ENCODE peak calls at places on chromosomes 1 and 21, in six cellular contexts. X is GM13977, K is neural progenitor cell, H is psoas muscle, M is sigmoid colon, D is GM13976. L is an unnamed sample.

GRCh38 chr1:85566890-85567289 is 13.7 kb upstream of the CCN1 start:
- DNase-seq in X (no peak), K (no peak), H (no peak), M (no peak), D (no peak), L (peak)

GRCh38 chr1:186871784-186872183 is 43.0 kb downstream of the PLA2G4A start:
- DNase-seq in X (no peak), K (peak), H (no peak), M (no peak), D (no peak), L (no peak)

GRCh38 chr21:38179504-38179900 is 77.3 kb upstream of the KCNJ15 start:
- DNase-seq in X (no peak), K (no peak), H (no peak), M (no peak), D (no peak), L (no peak)

GRCh38 chr1:169545472-169545871 is 40.8 kb downstream of the F5 start:
- DNase-seq in X (no peak), K (no peak), H (no peak), M (no peak), D (no peak), L (no peak)

GRCh38 chr1:229843627-229844238 is 217.7 kb downstream of the URB2 start:
- DNase-seq in X (no peak), K (no peak), H (peak), M (peak), D (no peak), L (no peak)

GRCh38 chr1:2090216-2090890 is 40.1 kb downstream of the PRKCZ start:
- DNase-seq in X (no peak), K (no peak), H (no peak), M (no peak), D (no peak), L (no peak)

GRCh38 chr1:197801111-197801482 is 25.8 kb upstream of the DENND1B start:
- DNase-seq in X (no peak), K (no peak), H (no peak), M (no peak), D (no peak), L (no peak)

GRCh38 chr1:92080128-92080985 is at the start of gene BTBD8:
- DNase-seq in X (peak), K (peak), H (peak), M (peak), D (peak), L (peak)

GRCh38 chr1:116984406-116985160 is 17.0 kb upstream of the CD101 start:
- DNase-seq in X (no peak), K (no peak), H (peak), M (peak), D (no peak), L (no peak)

GRCh38 chr1:237879195-237879594 is 11.5 kb downstream of the ZP4 start:
- DNase-seq in X (no peak), K (no peak), H (no peak), M (no peak), D (no peak), L (no peak)

GRCh38 chr1:154884868-154885706 is 15.0 kb upstream of the KCNN3 start:
- DNase-seq in X (no peak), K (no peak), H (no peak), M (peak), D (no peak), L (no peak)

GRCh38 chr1:228513244-228513900 is 26.2 kb downstream of the RNF187 start:
- DNase-seq in X (no peak), K (no peak), H (no peak), M (no peak), D (no peak), L (no peak)

GRCh38 chr1:918843-919242 is 4.9 kb upstream of the SAMD11 start:
- DNase-seq in X (no peak), K (no peak), H (no peak), M (no peak), D (no peak), L (no peak)

GRCh38 chr1:37682334-37682987 is 9.9 kb upstream of the CDCA8 start:
- DNase-seq in X (peak), K (peak), H (peak), M (peak), D (peak), L (peak)

GRCh38 chr1:204084247-204084772 is 11.4 kb downstream of the SOX13 start:
- DNase-seq in X (no peak), K (peak), H (no peak), M (peak), D (no peak), L (no peak)

GRCh38 chr1:225921734-225922709 is 2.0 kb downstream of the PYCR2 start:
- DNase-seq in X (no peak), K (no peak), H (no peak), M (no peak), D (no peak), L (no peak)

GRCh38 chr1:21290546-21290944 is 282 bp upstream of the ECE1 start:
- DNase-seq in X (peak), K (no peak), H (no peak), M (no peak), D (peak), L (peak)

GRCh38 chr1:32393832-32394140 is 455 bp downstream of the BSDC1 start:
- DNase-seq in X (no peak), K (peak), H (peak), M (no peak), D (no peak), L (peak)

GRCh38 chr21:34845521-34846213 is 176.9 kb downstream of the CLIC6 start:
- DNase-seq in X (peak), K (no peak), H (no peak), M (no peak), D (peak), L (peak)

GRCh38 chr1:99754697-99755096 is 11.7 kb downstream of the FRRS1 start:
- DNase-seq in X (no peak), K (no peak), H (no peak), M (no peak), D (no peak), L (no peak)

GRCh38 chr1:232999960-233000625 is 49.7 kb downstream of the NTPCR start:
- DNase-seq in X (no peak), K (no peak), H (no peak), M (no peak), D (no peak), L (no peak)

GRCh38 chr1:16630661-16631247 is 17.4 kb upstream of the NBPF1 start:
- DNase-seq in X (peak), K (no peak), H (peak), M (peak), D (peak), L (peak)

GRCh38 chr1:240499012-240499411 is 112.9 kb downstream of the GREM2 start:
- DNase-seq in X (no peak), K (no peak), H (no peak), M (no peak), D (no peak), L (no peak)

GRCh38 chr1:97920275-97920831 is 481 bp downstream of the DPYD start:
- DNase-seq in X (peak), K (peak), H (no peak), M (no peak), D (no peak), L (no peak)

GRCh38 chr1:225657462-225657989 is 4.6 kb upstream of the ENAH start:
- DNase-seq in X (no peak), K (no peak), H (no peak), M (no peak), D (no peak), L (no peak)

GRCh38 chr1:12761781-12762180 is 11.8 kb upstream of the PRAMEF12 start:
- DNase-seq in X (no peak), K (no peak), H (no peak), M (no peak), D (no peak), L (no peak)

GRCh38 chr1:12762766-12763165 is 10.8 kb upstream of the PRAMEF12 start:
- DNase-seq in X (no peak), K (no peak), H (no peak), M (no peak), D (no peak), L (no peak)

GRCh38 chr1:12756756-12757433 is 10.9 kb downstream of the CFAP107 start:
- DNase-seq in X (no peak), K (no peak), H (no peak), M (no peak), D (no peak), L (no peak)

GRCh38 chr1:12757836-12758235 is 11.8 kb downstream of the CFAP107 start:
- DNase-seq in X (no peak), K (peak), H (no peak), M (no peak), D (no peak), L (no peak)

GRCh38 chr1:12760256-12760795 is 13.2 kb upstream of the PRAMEF12 start:
- DNase-seq in X (no peak), K (peak), H (no peak), M (no peak), D (no peak), L (no peak)
- TF ChIP-seq CTCF in X (peak), K (peak), H (no peak), M (no peak), D (no peak), L (no peak)

DNA sequence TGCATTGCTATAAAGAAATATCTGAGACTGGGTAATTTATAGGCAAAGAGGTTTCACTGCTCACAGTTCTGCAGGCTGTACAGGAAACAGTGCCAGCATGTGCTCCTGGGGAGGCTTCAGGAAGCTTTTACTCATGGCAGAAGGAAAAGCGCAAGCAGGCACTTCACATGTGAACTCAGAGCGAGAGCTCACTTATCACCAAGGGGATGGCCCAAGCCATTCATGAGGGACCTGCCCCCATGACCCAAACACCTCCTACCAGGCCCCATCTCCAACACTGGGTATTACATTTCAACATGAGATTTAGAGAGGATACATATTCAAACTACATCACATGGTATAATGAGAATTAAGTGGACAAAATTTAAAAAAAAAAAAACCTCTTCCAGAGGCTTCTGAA is 13.7 kb downstream of the WASF2 start:
- DNase-seq in X (no peak), K (no peak), H (no peak), M (peak), D (no peak), L (peak)
- TF ChIP-seq CTCF in X (no peak), K (no peak), H (no peak), M (no peak), D (no peak), L (no peak)

GRCh38 chr1:111656093-111657017 is 36.8 kb downstream of the RAP1A start:
- DNase-seq in X (no peak), K (peak), H (no peak), M (no peak), D (no peak), L (peak)
- TF ChIP-seq CTCF in X (peak), K (peak), H (peak), M (peak), D (peak), L (peak)

GRCh38 chr1:69305621-69306020 is 262.1 kb upstream of the LRRC7 start:
- DNase-seq in X (no peak), K (peak), H (no peak), M (no peak), D (no peak), L (no peak)
- TF ChIP-seq CTCF in X (peak), K (peak), H (no peak), M (no peak), D (no peak), L (no peak)

DNA sequence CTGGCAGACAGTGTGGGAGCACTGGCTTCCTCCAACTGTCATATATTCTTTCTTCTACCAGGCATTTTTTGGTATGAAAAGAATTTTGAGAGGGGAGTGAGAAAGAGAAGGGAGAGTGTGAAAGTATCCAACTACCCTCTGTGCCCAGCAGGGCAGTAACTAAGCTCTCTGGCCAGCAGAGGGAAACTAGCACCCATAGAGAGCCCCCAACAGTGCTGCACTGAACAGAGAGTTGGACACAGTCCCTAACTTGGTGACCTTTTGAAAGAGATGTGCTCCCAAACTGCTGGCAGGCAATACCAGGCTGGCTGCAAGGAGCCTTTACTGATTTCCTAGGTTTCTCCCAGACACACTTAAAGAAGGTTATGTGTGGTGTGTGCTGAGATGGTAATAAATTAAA is 118.8 kb upstream of the PBX1 start:
- DNase-seq in X (no peak), K (peak), H (no peak), M (peak), D (no peak), L (no peak)
- TF ChIP-seq CTCF in X (no peak), K (peak), H (peak), M (peak), D (no peak), L (no peak)

GRCh38 chr1:47785561-47786271 is 211.5 kb downstream of the TRABD2B start:
- DNase-seq in X (no peak), K (peak), H (peak), M (no peak), D (no peak), L (no peak)
- TF ChIP-seq CTCF in X (no peak), K (peak), H (peak), M (no peak), D (no peak), L (no peak)

GRCh38 chr1:94514095-94514727 is 27.3 kb downstream of the F3 start:
- DNase-seq in X (no peak), K (peak), H (no peak), M (no peak), D (no peak), L (peak)

GRCh38 chr1:94515548-94515947 is 26.0 kb downstream of the F3 start:
- DNase-seq in X (no peak), K (no peak), H (no peak), M (no peak), D (no peak), L (no peak)
- TF ChIP-seq CTCF in X (no peak), K (no peak), H (no peak), M (no peak), D (no peak), L (no peak)

GRCh38 chr21:45152265-45152746 is 77.9 kb downstream of the ADARB1 start:
- DNase-seq in X (peak), K (peak), H (peak), M (peak), D (peak), L (peak)
- TF ChIP-seq CTCF in X (peak), K (peak), H (peak), M (no peak), D (peak), L (peak)

DNA sequence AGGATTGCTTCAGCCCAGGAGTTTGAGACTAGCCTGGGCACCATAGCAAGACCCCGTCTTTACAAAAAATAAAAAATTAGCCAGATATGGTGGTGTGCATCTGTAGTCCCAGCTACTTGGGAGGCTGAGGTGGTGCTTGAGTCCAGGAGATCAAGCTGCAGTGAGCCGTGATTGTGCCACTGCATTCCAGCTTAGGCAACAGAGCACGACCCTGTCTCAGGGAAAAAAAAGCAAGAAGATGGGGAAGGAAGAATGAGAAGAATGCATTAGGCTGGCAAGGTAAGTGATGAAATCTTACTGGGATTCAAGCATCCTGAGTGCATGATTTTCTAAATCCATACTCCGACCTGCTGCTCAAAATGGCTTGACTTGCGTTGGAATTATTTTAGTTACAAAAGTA is 6.8 kb downstream of the PCP4L1 start:
- DNase-seq in X (no peak), K (no peak), H (no peak), M (no peak), D (no peak), L (no peak)
- TF ChIP-seq CTCF in X (no peak), K (no peak), H (no peak), M (no peak), D (no peak), L (no peak)

L was measured in activated CD8-positive, alpha-beta T cell treated with anti-CD3 and anti-CD28 coated beads for 36 hours.